ENCODE peak calls at places on chromosomes 7 and 10, in ten cellular contexts. One of them, this sample, is unnamed. For H3K4me1, the result is how much of the 10 kb centered on the place peaks cover.

GRCh38 chr7:114885836-114886235 is 36.1 kb upstream of the MDFIC start:
- DNase-seq in cardiac muscle cell: no peak
- DNase-seq in pancreas: no peak
- DNase-seq in stomach: no peak
- DNase-seq in CD4-positive, alpha-beta memory T cell: no peak
- DNase-seq in neuronal stem cell: no peak
- DNase-seq in right lobe of liver: no peak
- DNase-seq in CD8-positive, alpha-beta T cell: no peak
- DNase-seq in astrocyte: peak
- DNase-seq in lower lobe of right lung: no peak
- DNase-seq in this sample: no peak

GRCh38 chr10:5806745-5807144 is 6.5 kb downstream of the GDI2 start:
- DNase-seq in astrocyte: no peak
- DNase-seq in lower lobe of right lung: no peak
- DNase-seq in stomach: no peak
- DNase-seq in right lobe of liver: no peak
- DNase-seq in pancreas: no peak
- DNase-seq in CD4-positive, alpha-beta memory T cell: no peak
- DNase-seq in neuronal stem cell: no peak
- DNase-seq in CD8-positive, alpha-beta T cell: no peak
- DNase-seq in cardiac muscle cell: peak
- DNase-seq in this sample: no peak

GRCh38 chr7:142280263-142280662 is 22.4 kb upstream of the PRSS58 start:
- DNase-seq in neuronal stem cell: no peak
- DNase-seq in lower lobe of right lung: no peak
- DNase-seq in astrocyte: no peak
- DNase-seq in stomach: no peak
- DNase-seq in cardiac muscle cell: no peak
- DNase-seq in CD4-positive, alpha-beta memory T cell: no peak
- DNase-seq in pancreas: no peak
- DNase-seq in right lobe of liver: no peak
- DNase-seq in CD8-positive, alpha-beta T cell: no peak
- DNase-seq in this sample: no peak

GRCh38 chr7:79035858-79036257 is 417.6 kb downstream of the MAGI2 start:
- DNase-seq in right lobe of liver: no peak
- DNase-seq in CD8-positive, alpha-beta T cell: no peak
- DNase-seq in stomach: no peak
- DNase-seq in lower lobe of right lung: no peak
- DNase-seq in cardiac muscle cell: no peak
- DNase-seq in pancreas: no peak
- DNase-seq in astrocyte: no peak
- DNase-seq in CD4-positive, alpha-beta memory T cell: no peak
- DNase-seq in neuronal stem cell: no peak
- DNase-seq in this sample: no peak

GRCh38 chr7:9017251-9017650 is 583.8 kb downstream of the NXPH1 start:
- DNase-seq in CD4-positive, alpha-beta memory T cell: no peak
- DNase-seq in lower lobe of right lung: no peak
- DNase-seq in CD8-positive, alpha-beta T cell: no peak
- DNase-seq in astrocyte: no peak
- DNase-seq in neuronal stem cell: no peak
- DNase-seq in right lobe of liver: no peak
- DNase-seq in cardiac muscle cell: no peak
- DNase-seq in stomach: no peak
- DNase-seq in pancreas: no peak
- DNase-seq in this sample: no peak

GRCh38 chr10:22598488-22598887 is 115.9 kb downstream of the PIP4K2A start:
- DNase-seq in CD4-positive, alpha-beta memory T cell: no peak
- DNase-seq in stomach: no peak
- DNase-seq in neuronal stem cell: no peak
- DNase-seq in astrocyte: peak
- DNase-seq in right lobe of liver: no peak
- DNase-seq in cardiac muscle cell: no peak
- DNase-seq in pancreas: no peak
- DNase-seq in CD8-positive, alpha-beta T cell: no peak
- DNase-seq in lower lobe of right lung: no peak
- DNase-seq in this sample: no peak

GRCh38 chr10:75099952-75100763 is 11.3 kb upstream of the SAMD8 start:
- DNase-seq in astrocyte: peak
- DNase-seq in lower lobe of right lung: peak
- DNase-seq in pancreas: peak
- DNase-seq in right lobe of liver: peak
- DNase-seq in neuronal stem cell: peak
- DNase-seq in cardiac muscle cell: peak
- DNase-seq in CD8-positive, alpha-beta T cell: peak
- DNase-seq in CD4-positive, alpha-beta memory T cell: peak
- DNase-seq in stomach: peak
- DNase-seq in this sample: no peak

GRCh38 chr7:81534996-81535395 is 234.9 kb downstream of the HGF start:
- DNase-seq in neuronal stem cell: no peak
- DNase-seq in CD4-positive, alpha-beta memory T cell: no peak
- DNase-seq in pancreas: no peak
- DNase-seq in stomach: no peak
- DNase-seq in astrocyte: peak
- DNase-seq in cardiac muscle cell: no peak
- DNase-seq in lower lobe of right lung: no peak
- DNase-seq in CD8-positive, alpha-beta T cell: no peak
- DNase-seq in right lobe of liver: no peak
- DNase-seq in this sample: no peak

GRCh38 chr7:4174451-4174850 is 507.6 kb upstream of the FOXK1 start:
- DNase-seq in neuronal stem cell: no peak
- DNase-seq in stomach: no peak
- DNase-seq in right lobe of liver: no peak
- DNase-seq in CD8-positive, alpha-beta T cell: no peak
- DNase-seq in lower lobe of right lung: no peak
- DNase-seq in CD4-positive, alpha-beta memory T cell: no peak
- DNase-seq in astrocyte: no peak
- DNase-seq in cardiac muscle cell: no peak
- DNase-seq in pancreas: no peak
- DNase-seq in this sample: no peak

GRCh38 chr7:513521-514166 is 6.0 kb downstream of the PDGFA start:
- DNase-seq in lower lobe of right lung: no peak
- DNase-seq in cardiac muscle cell: no peak
- DNase-seq in CD4-positive, alpha-beta memory T cell: no peak
- DNase-seq in CD8-positive, alpha-beta T cell: no peak
- DNase-seq in astrocyte: peak
- DNase-seq in right lobe of liver: no peak
- DNase-seq in pancreas: no peak
- DNase-seq in stomach: no peak
- DNase-seq in neuronal stem cell: no peak
- DNase-seq in this sample: no peak

GRCh38 chr10:111598433-111599059 is 521.7 kb downstream of the ADRA2A start:
- DNase-seq in neuronal stem cell: peak
- DNase-seq in CD4-positive, alpha-beta memory T cell: peak
- DNase-seq in cardiac muscle cell: peak
- DNase-seq in CD8-positive, alpha-beta T cell: no peak
- DNase-seq in stomach: peak
- DNase-seq in lower lobe of right lung: no peak
- DNase-seq in right lobe of liver: peak
- DNase-seq in pancreas: peak
- DNase-seq in astrocyte: peak
- DNase-seq in this sample: peak

GRCh38 chr10:44972874-44973306 is 5.7 kb downstream of the DEPP1 start:
- DNase-seq in CD4-positive, alpha-beta memory T cell: no peak
- DNase-seq in astrocyte: no peak
- DNase-seq in cardiac muscle cell: no peak
- DNase-seq in pancreas: no peak
- DNase-seq in lower lobe of right lung: no peak
- DNase-seq in right lobe of liver: no peak
- DNase-seq in CD8-positive, alpha-beta T cell: no peak
- DNase-seq in neuronal stem cell: no peak
- DNase-seq in stomach: no peak
- DNase-seq in this sample: no peak

GRCh38 chr7:38163671-38164070 is 14.4 kb upstream of the STARD3NL start:
- DNase-seq in pancreas: no peak
- DNase-seq in CD8-positive, alpha-beta T cell: no peak
- DNase-seq in right lobe of liver: no peak
- DNase-seq in stomach: no peak
- DNase-seq in astrocyte: no peak
- DNase-seq in cardiac muscle cell: no peak
- DNase-seq in neuronal stem cell: no peak
- DNase-seq in lower lobe of right lung: no peak
- DNase-seq in CD4-positive, alpha-beta memory T cell: no peak
- DNase-seq in this sample: no peak

GRCh38 chr7:16697507-16698199 is 51.7 kb downstream of the BZW2 start:
- DNase-seq in CD4-positive, alpha-beta memory T cell: no peak
- DNase-seq in pancreas: no peak
- DNase-seq in lower lobe of right lung: no peak
- DNase-seq in astrocyte: peak
- DNase-seq in neuronal stem cell: no peak
- DNase-seq in right lobe of liver: no peak
- DNase-seq in CD8-positive, alpha-beta T cell: no peak
- DNase-seq in stomach: no peak
- DNase-seq in cardiac muscle cell: no peak
- DNase-seq in this sample: no peak

GRCh38 chr7:117830422-117830954 is 42.8 kb downstream of the CTTNBP2 start:
- DNase-seq in stomach: no peak
- DNase-seq in right lobe of liver: no peak
- DNase-seq in astrocyte: no peak
- DNase-seq in lower lobe of right lung: no peak
- DNase-seq in neuronal stem cell: no peak
- DNase-seq in CD4-positive, alpha-beta memory T cell: no peak
- DNase-seq in CD8-positive, alpha-beta T cell: no peak
- DNase-seq in pancreas: peak
- DNase-seq in cardiac muscle cell: no peak
- DNase-seq in this sample: no peak

GRCh38 chr7:34759477-34760125 is 101.6 kb downstream of the NPSR1 start:
- DNase-seq in pancreas: no peak
- DNase-seq in lower lobe of right lung: no peak
- DNase-seq in stomach: no peak
- DNase-seq in neuronal stem cell: peak
- DNase-seq in CD4-positive, alpha-beta memory T cell: no peak
- DNase-seq in cardiac muscle cell: peak
- DNase-seq in CD8-positive, alpha-beta T cell: no peak
- DNase-seq in right lobe of liver: no peak
- DNase-seq in astrocyte: peak
- DNase-seq in this sample: peak

GRCh38 chr10:48608279-48608681 is 3.4 kb upstream of the ARHGAP22 start:
- DNase-seq in neuronal stem cell: no peak
- DNase-seq in right lobe of liver: peak
- DNase-seq in lower lobe of right lung: no peak
- DNase-seq in cardiac muscle cell: peak
- DNase-seq in CD8-positive, alpha-beta T cell: no peak
- DNase-seq in astrocyte: no peak
- DNase-seq in pancreas: no peak
- DNase-seq in stomach: peak
- DNase-seq in CD4-positive, alpha-beta memory T cell: no peak
- DNase-seq in this sample: peak

DNA sequence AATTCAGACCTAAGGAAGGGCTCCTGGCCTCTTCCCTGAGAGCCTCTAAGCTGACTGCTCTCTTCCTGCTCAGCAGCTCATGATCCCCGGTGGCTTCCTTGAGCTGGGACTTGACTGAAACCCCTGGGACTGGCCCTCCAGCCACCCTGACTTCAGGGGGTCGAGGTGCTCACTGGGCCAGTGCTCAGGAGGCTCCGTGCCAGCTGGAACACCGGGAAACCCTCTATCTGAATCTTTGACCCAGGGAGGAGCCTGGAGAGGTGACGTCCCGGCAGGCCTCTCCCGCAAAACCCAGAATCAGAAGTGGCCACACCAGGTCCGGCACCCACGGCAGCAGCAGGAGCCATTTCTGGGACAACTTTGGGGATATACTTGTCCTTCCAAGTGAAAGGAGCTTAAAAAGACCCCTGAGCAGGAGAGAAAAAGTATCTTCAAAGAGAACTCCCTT is 110.7 kb downstream of the WDR37 start:
- DNase-seq in astrocyte: no peak
- DNase-seq in stomach: no peak
- DNase-seq in lower lobe of right lung: no peak
- DNase-seq in cardiac muscle cell: no peak
- DNase-seq in CD4-positive, alpha-beta memory T cell: no peak
- DNase-seq in pancreas: no peak
- DNase-seq in CD8-positive, alpha-beta T cell: no peak
- DNase-seq in right lobe of liver: peak
- DNase-seq in neuronal stem cell: no peak
- DNase-seq in this sample: no peak
- H3K4me3 ChIP-seq in astrocyte: no peak
- H3K4me3 ChIP-seq in stomach: no peak
- H3K4me3 ChIP-seq in lower lobe of right lung: no peak
- H3K4me3 ChIP-seq in cardiac muscle cell: no peak
- H3K4me3 ChIP-seq in CD4-positive, alpha-beta memory T cell: no peak
- H3K4me3 ChIP-seq in pancreas: no peak
- H3K4me3 ChIP-seq in CD8-positive, alpha-beta T cell: no peak
- H3K4me3 ChIP-seq in right lobe of liver: no peak
- H3K4me3 ChIP-seq in neuronal stem cell: no peak
- H3K4me3 ChIP-seq in this sample: no peak

GRCh38 chr10:132397036-132397541 is at the start of gene PWWP2B:
- DNase-seq in pancreas: peak
- DNase-seq in CD8-positive, alpha-beta T cell: no peak
- DNase-seq in astrocyte: no peak
- DNase-seq in CD4-positive, alpha-beta memory T cell: peak
- DNase-seq in neuronal stem cell: no peak
- DNase-seq in stomach: peak
- DNase-seq in lower lobe of right lung: peak
- DNase-seq in right lobe of liver: no peak
- DNase-seq in cardiac muscle cell: peak
- DNase-seq in this sample: no peak
- H3K4me1 ChIP-seq in pancreas: under half
- H3K4me1 ChIP-seq in CD8-positive, alpha-beta T cell: under half
- H3K4me1 ChIP-seq in astrocyte: under half
- H3K4me1 ChIP-seq in CD4-positive, alpha-beta memory T cell: under half
- H3K4me1 ChIP-seq in neuronal stem cell: under half
- H3K4me1 ChIP-seq in stomach: half or more
- H3K4me1 ChIP-seq in lower lobe of right lung: half or more
- H3K4me1 ChIP-seq in right lobe of liver: under half
- H3K4me1 ChIP-seq in cardiac muscle cell: under half
- H3K4me1 ChIP-seq in this sample: under half

GRCh38 chr10:46285300-46285699 is 1.5 kb upstream of the ANTXRL start:
- DNase-seq in CD8-positive, alpha-beta T cell: no peak
- DNase-seq in pancreas: no peak
- DNase-seq in CD4-positive, alpha-beta memory T cell: no peak
- DNase-seq in lower lobe of right lung: no peak
- DNase-seq in astrocyte: no peak
- DNase-seq in cardiac muscle cell: no peak
- DNase-seq in stomach: no peak
- DNase-seq in right lobe of liver: peak
- DNase-seq in neuronal stem cell: no peak
- DNase-seq in this sample: no peak
- H3K4me3 ChIP-seq in CD8-positive, alpha-beta T cell: no peak
- H3K4me3 ChIP-seq in pancreas: peak
- H3K4me3 ChIP-seq in CD4-positive, alpha-beta memory T cell: peak
- H3K4me3 ChIP-seq in lower lobe of right lung: peak
- H3K4me3 ChIP-seq in astrocyte: peak
- H3K4me3 ChIP-seq in cardiac muscle cell: peak
- H3K4me3 ChIP-seq in stomach: peak
- H3K4me3 ChIP-seq in right lobe of liver: no peak
- H3K4me3 ChIP-seq in neuronal stem cell: no peak
- H3K4me3 ChIP-seq in this sample: no peak

GRCh38 chr7:2803755-2804154 is 40.4 kb downstream of the GNA12 start:
- DNase-seq in lower lobe of right lung: no peak
- DNase-seq in right lobe of liver: peak
- DNase-seq in pancreas: no peak
- DNase-seq in astrocyte: no peak
- DNase-seq in cardiac muscle cell: no peak
- DNase-seq in stomach: no peak
- DNase-seq in neuronal stem cell: no peak
- DNase-seq in CD4-positive, alpha-beta memory T cell: no peak
- DNase-seq in CD8-positive, alpha-beta T cell: no peak
- DNase-seq in this sample: no peak
- H3K4me1 ChIP-seq in lower lobe of right lung: under half
- H3K4me1 ChIP-seq in right lobe of liver: under half
- H3K4me1 ChIP-seq in pancreas: under half
- H3K4me1 ChIP-seq in astrocyte: under half
- H3K4me1 ChIP-seq in cardiac muscle cell: under half
- H3K4me1 ChIP-seq in stomach: under half
- H3K4me1 ChIP-seq in neuronal stem cell: under half
- H3K4me1 ChIP-seq in CD4-positive, alpha-beta memory T cell: under half
- H3K4me1 ChIP-seq in CD8-positive, alpha-beta T cell: under half
- H3K4me1 ChIP-seq in this sample: under half

GRCh38 chr7:135747366-135747765 is 1.2 kb downstream of the FAM180A start:
- DNase-seq in pancreas: no peak
- DNase-seq in lower lobe of right lung: no peak
- DNase-seq in astrocyte: no peak
- DNase-seq in neuronal stem cell: no peak
- DNase-seq in CD4-positive, alpha-beta memory T cell: no peak
- DNase-seq in cardiac muscle cell: no peak
- DNase-seq in right lobe of liver: no peak
- DNase-seq in stomach: no peak
- DNase-seq in CD8-positive, alpha-beta T cell: no peak
- DNase-seq in this sample: no peak
- H3K4me3 ChIP-seq in pancreas: no peak
- H3K4me3 ChIP-seq in lower lobe of right lung: peak
- H3K4me3 ChIP-seq in astrocyte: no peak
- H3K4me3 ChIP-seq in neuronal stem cell: no peak
- H3K4me3 ChIP-seq in CD4-positive, alpha-beta memory T cell: no peak
- H3K4me3 ChIP-seq in cardiac muscle cell: no peak
- H3K4me3 ChIP-seq in right lobe of liver: peak
- H3K4me3 ChIP-seq in stomach: peak
- H3K4me3 ChIP-seq in CD8-positive, alpha-beta T cell: no peak
- H3K4me3 ChIP-seq in this sample: no peak

This sample was measured in iPS DF 6.9.